ENCODE peak calls at places on chromosomes 16 and 17, in four cellular contexts. D, F, A and K are unnamed samples.

GRCh38 chr17:51188321-51188853 is 22.2 kb downstream of the NME2 start:
- DNase-seq in F (no peak), A (no peak), D (no peak), K (no peak)

GRCh38 chr16:3578610-3579551 is 1.7 kb upstream of the NLRC3 start:
- DNase-seq in D (peak), A (no peak), F (no peak), K (no peak)

GRCh38 chr16:24534634-24535033 is 4.7 kb upstream of the RBBP6 start:
- DNase-seq in A (no peak), F (no peak), D (no peak), K (no peak)

GRCh38 chr17:44664867-44665266 is 8.6 kb downstream of the MEIOC start:
- DNase-seq in F (no peak), D (no peak), A (no peak), K (no peak)

GRCh38 chr16:31094088-31094423 is 541 bp downstream of the VKORC1 start:
- DNase-seq in A (no peak), D (no peak), F (no peak), K (no peak)

GRCh38 chr17:2405247-2405926 is 4.5 kb upstream of the MNT start:
- DNase-seq in F (no peak), D (no peak), A (no peak), K (peak)

GRCh38 chr16:49407873-49408565 is 34.4 kb downstream of the C16orf78 start:
- DNase-seq in F (peak), D (peak), A (peak), K (peak)

GRCh38 chr16:590165-590874 is 454 bp downstream of the RAB40C start:
- DNase-seq in D (peak), A (no peak), F (no peak), K (peak)

GRCh38 chr17:61731330-61731729 is 132.0 kb downstream of the BRIP1 start:
- DNase-seq in D (no peak), F (peak), A (no peak), K (no peak)

GRCh38 chr17:30908717-30909420 is 2.8 kb upstream of the TEFM start:
- DNase-seq in F (no peak), D (no peak), A (no peak), K (no peak)

GRCh38 chr16:85402910-85403692 is 210.0 kb upstream of the GSE1 start:
- DNase-seq in F (no peak), D (peak), A (peak), K (peak)

GRCh38 chr16:70508752-70509151 is 14.6 kb downstream of the COG4 start:
- DNase-seq in D (no peak), A (no peak), F (no peak), K (no peak)

GRCh38 chr16:61957075-61957474 is 79.2 kb downstream of the CDH8 start:
- DNase-seq in A (no peak), D (no peak), F (no peak), K (no peak)

GRCh38 chr17:37847811-37848331 is 76.3 kb upstream of the TBC1D3K start:
- DNase-seq in F (no peak), A (no peak), D (no peak), K (no peak)

GRCh38 chr17:30920282-30920681 is 1.5 kb upstream of the ADAP2 start:
- DNase-seq in A (peak), F (no peak), D (peak), K (no peak)

GRCh38 chr16:49596699-49597291 is 223.2 kb downstream of the C16orf78 start:
- DNase-seq in A (no peak), D (peak), F (no peak), K (no peak)

GRCh38 chr17:75822119-75822799 is 21.9 kb downstream of the UNC13D start:
- DNase-seq in D (no peak), F (no peak), A (no peak), K (peak)

GRCh38 chr17:68228817-68229570 is 18.8 kb upstream of the AMZ2 start:
- DNase-seq in A (no peak), F (no peak), D (no peak), K (no peak)

GRCh38 chr17:28724500-28725165 is 1.4 kb downstream of the TLCD1 start:
- DNase-seq in D (no peak), A (no peak), F (no peak), K (no peak)

GRCh38 chr17:72122002-72122310 is 1.1 kb downstream of the SOX9 start:
- DNase-seq in F (no peak), D (no peak), A (no peak), K (no peak)

GRCh38 chr17:57875109-57876022 is 25.5 kb upstream of the MRPS23 start:
- DNase-seq in D (peak), F (peak), A (peak), K (peak)
- TF ChIP-seq CTCF in D (peak), F (peak), A (peak), K (peak)

GRCh38 chr16:86545481-86545880 is 9.6 kb downstream of the MTHFSD start:
- DNase-seq in A (no peak), D (no peak), F (no peak), K (no peak)
- TF ChIP-seq CTCF in A (no peak), D (no peak), F (no peak), K (no peak)

DNA sequence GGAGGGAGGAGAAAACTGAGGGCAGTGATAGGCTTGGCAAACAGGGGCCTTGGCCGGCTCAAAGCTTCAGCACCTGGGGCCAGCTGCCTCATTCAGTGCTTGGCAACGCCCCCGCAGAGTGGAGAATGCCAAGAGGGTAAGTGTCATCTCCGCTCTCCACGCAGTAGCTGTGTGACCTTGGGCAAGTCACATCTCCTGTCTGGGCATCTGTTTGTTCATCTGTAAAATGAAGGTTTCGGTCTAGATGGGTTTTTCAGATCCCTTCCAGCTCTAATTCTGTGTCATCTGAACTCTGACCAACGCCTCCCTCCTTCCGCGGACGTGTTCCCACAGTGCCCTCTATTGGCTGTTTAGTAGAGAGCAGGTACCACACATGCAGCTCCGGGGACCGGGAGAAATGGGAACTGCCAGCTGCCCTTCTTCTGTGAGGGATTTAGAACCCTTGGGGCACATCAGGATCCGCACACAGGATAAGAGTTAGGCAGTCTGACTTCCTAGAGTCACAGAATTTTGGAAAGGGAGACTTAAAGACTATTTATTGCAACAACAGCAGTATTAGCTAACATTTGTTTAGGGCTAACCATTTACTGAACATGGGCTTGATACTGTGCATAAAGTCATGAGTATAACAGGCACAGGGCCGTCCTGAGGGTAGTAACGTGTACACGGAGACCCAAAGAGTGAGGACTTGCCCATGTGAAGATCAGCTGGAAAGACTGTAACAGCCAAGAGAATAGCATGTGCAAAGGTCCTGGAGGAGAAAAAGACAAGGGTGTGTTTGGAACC is 26.8 kb downstream of the GP2 start:
- DNase-seq in A (peak), D (no peak), F (no peak), K (no peak)
- TF ChIP-seq CTCF in A (peak), D (peak), F (peak), K (no peak)

DNA sequence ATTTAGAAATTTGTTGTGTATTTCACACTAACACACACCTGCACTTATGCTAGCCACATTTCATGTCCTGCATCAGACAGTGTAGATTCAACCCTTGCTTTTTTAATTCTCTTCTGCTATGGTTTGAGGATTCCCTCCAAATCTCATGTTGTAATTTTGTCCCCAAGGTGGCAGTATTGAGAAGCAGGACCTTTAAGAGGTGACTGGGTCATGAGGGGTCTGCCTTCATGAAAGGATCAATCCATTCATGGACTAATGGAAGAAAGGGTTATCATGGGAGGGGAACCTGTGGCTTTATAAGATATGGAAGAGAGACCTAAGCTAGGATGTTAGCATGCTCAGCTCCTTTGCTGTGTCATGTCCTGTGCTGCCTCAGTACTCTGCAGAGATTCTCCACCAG is 1032.2 kb downstream of the CDH11 start:
- DNase-seq in A (peak), F (no peak), D (no peak), K (no peak)
- TF ChIP-seq CTCF in A (peak), F (peak), D (peak), K (no peak)

GRCh38 chr17:3693829-3694231 is 2.1 kb downstream of the P2RX5 start:
- DNase-seq in F (no peak), D (no peak), A (no peak), K (no peak)

GRCh38 chr17:3690094-3690715 is 5.8 kb downstream of the P2RX5 start:
- DNase-seq in A (no peak), F (no peak), D (no peak), K (no peak)

GRCh38 chr17:3693099-3693498 is 2.9 kb downstream of the P2RX5 start:
- DNase-seq in F (no peak), D (no peak), A (no peak), K (no peak)

GRCh38 chr17:3691539-3692166 is 4.3 kb downstream of the P2RX5 start:
- DNase-seq in D (no peak), A (no peak), F (no peak), K (no peak)

GRCh38 chr17:3692346-3692745 is 3.6 kb downstream of the P2RX5 start:
- DNase-seq in D (no peak), A (no peak), F (no peak), K (no peak)
- TF ChIP-seq CTCF in D (no peak), A (no peak), F (no peak), K (no peak)

GRCh38 chr17:77600346-77600745 is 358.2 kb upstream of the TNRC6C start:
- DNase-seq in A (no peak), D (no peak), F (no peak), K (no peak)
- TF ChIP-seq CTCF in A (no peak), D (no peak), F (no peak), K (no peak)